ENCODE peak calls at places on chromosome 13, in seven cellular contexts. B is MM.1S, D is Panc1, U is brain microvascular endothelial cell, W is psoas muscle, Z is heart right ventricle, H is colonic mucosa. V is an unnamed sample.

GRCh38 chr13:20258208-20258962 is 26.3 kb upstream of the GJB6 start:
- DNase-seq in U (no peak), Z (no peak), D (no peak), H (no peak), W (no peak), B (no peak), V (no peak)

GRCh38 chr13:113815151-113816058 is 48.5 kb downstream of the GAS6 start:
- DNase-seq in W (no peak), H (no peak), B (no peak), Z (no peak), U (no peak), D (no peak), V (peak)

GRCh38 chr13:51843529-51843928 is 1.4 kb downstream of the TMEM272 start:
- DNase-seq in D (no peak), W (no peak), B (no peak), H (no peak), U (no peak), Z (no peak), V (no peak)

GRCh38 chr13:75299913-75300862 is 181.8 kb downstream of the TBC1D4 start:
- DNase-seq in U (peak), B (peak), D (no peak), W (no peak), Z (no peak), H (no peak), V (peak)

GRCh38 chr13:112770504-112770903 is 80.7 kb downstream of the ATP11A start:
- DNase-seq in Z (no peak), B (no peak), U (no peak), W (no peak), D (no peak), H (no peak), V (no peak)

GRCh38 chr13:95256086-95256485 is 45.2 kb downstream of the ABCC4 start:
- DNase-seq in U (peak), H (no peak), W (no peak), B (no peak), Z (no peak), D (peak), V (no peak)

GRCh38 chr13:47337781-47338507 is 441.1 kb upstream of the HTR2A start:
- DNase-seq in Z (no peak), H (no peak), W (no peak), U (peak), D (no peak), B (no peak), V (no peak)

GRCh38 chr13:91017031-91017668 is 330.3 kb upstream of the MIR17HG start:
- DNase-seq in H (peak), Z (no peak), B (peak), D (peak), U (peak), W (no peak), V (no peak)

GRCh38 chr13:51781246-51782022 is 22.5 kb downstream of the DHRS12 start:
- DNase-seq in H (no peak), Z (no peak), U (no peak), B (no peak), D (no peak), W (peak), V (no peak)

GRCh38 chr13:75319244-75319643 is 162.7 kb downstream of the TBC1D4 start:
- DNase-seq in Z (no peak), H (no peak), W (no peak), U (peak), B (no peak), D (no peak), V (no peak)

GRCh38 chr13:113195360-113195759 is 13.1 kb downstream of the PCID2 start:
- DNase-seq in H (no peak), W (no peak), U (no peak), Z (no peak), B (no peak), D (no peak), V (no peak)

GRCh38 chr13:33441015-33441414 is 155.5 kb upstream of the STARD13 start:
- DNase-seq in D (no peak), U (no peak), H (peak), W (no peak), B (no peak), Z (no peak), V (no peak)

GRCh38 chr13:36919206-36919832 is 719 bp downstream of the SMAD9 start:
- DNase-seq in W (no peak), B (no peak), H (peak), Z (peak), U (no peak), D (no peak), V (no peak)

GRCh38 chr13:112767506-112768471 is 78.0 kb downstream of the ATP11A start:
- DNase-seq in Z (peak), B (no peak), W (no peak), D (no peak), H (no peak), U (no peak), V (peak)

GRCh38 chr13:104385409-104385808 is 1319.2 kb upstream of the SLC10A2 start:
- DNase-seq in B (no peak), U (peak), H (no peak), W (no peak), Z (no peak), D (no peak), V (no peak)

GRCh38 chr13:113562085-113562749 is 22.3 kb upstream of the TFDP1 start:
- DNase-seq in D (no peak), Z (peak), B (peak), W (peak), H (peak), U (peak), V (no peak)

GRCh38 chr13:66660013-66660804 is 569.9 kb downstream of the PCDH9 start:
- DNase-seq in Z (no peak), D (peak), B (no peak), H (no peak), U (peak), W (no peak), V (no peak)

GRCh38 chr13:99566125-99567083 is 65.1 kb downstream of the TM9SF2 start:
- DNase-seq in D (no peak), U (no peak), B (no peak), Z (no peak), H (no peak), W (no peak), V (no peak)

GRCh38 chr13:100602472-100603142 is 14.0 kb upstream of the GGACT start:
- DNase-seq in B (no peak), W (no peak), U (no peak), Z (no peak), D (no peak), H (no peak), V (no peak)

GRCh38 chr13:80132741-80133601 is 208.0 kb downstream of the SPRY2 start:
- DNase-seq in U (peak), H (peak), D (no peak), W (peak), Z (peak), B (no peak), V (no peak)

GRCh38 chr13:40639226-40639681 is 27.2 kb downstream of the FOXO1 start:
- DNase-seq in D (no peak), H (no peak), B (no peak), W (no peak), U (peak), Z (no peak), V (no peak)

GRCh38 chr13:41709511-41709910 is 251.4 kb downstream of the VWA8 start:
- DNase-seq in D (no peak), B (no peak), H (no peak), W (no peak), Z (no peak), U (no peak), V (no peak)

GRCh38 chr13:44389003-44389666 is 15.5 kb downstream of the SERP2 start:
- DNase-seq in H (no peak), U (no peak), Z (no peak), D (no peak), B (no peak), W (no peak), V (no peak)

GRCh38 chr13:28707629-28708427 is 10.9 kb downstream of the SLC46A3 start:
- DNase-seq in B (peak), W (no peak), U (peak), Z (no peak), D (no peak), H (no peak), V (peak)

GRCh38 chr13:114012141-114012540 is 38.3 kb upstream of the C13orf46 start:
- DNase-seq in H (no peak), W (no peak), Z (no peak), B (no peak), U (no peak), D (no peak), V (no peak)

GRCh38 chr13:87677334-87678234 is 6.4 kb downstream of the SLITRK5 start:
- DNase-seq in H (no peak), U (no peak), B (peak), D (no peak), Z (no peak), W (no peak), V (no peak)

GRCh38 chr13:90690458-90691063 is 656.9 kb upstream of the MIR17HG start:
- DNase-seq in U (peak), B (no peak), W (no peak), D (no peak), H (no peak), Z (no peak), V (no peak)

GRCh38 chr13:47250141-47250540 is 353.3 kb upstream of the HTR2A start:
- DNase-seq in D (no peak), U (peak), B (no peak), W (no peak), H (no peak), Z (no peak), V (no peak)

GRCh38 chr13:60838581-60838980 is 441.6 kb downstream of the TDRD3 start:
- DNase-seq in B (no peak), U (no peak), W (no peak), H (no peak), Z (no peak), D (no peak), V (no peak)

GRCh38 chr13:111039735-111040134 is 75.4 kb upstream of the ARHGEF7 start:
- DNase-seq in Z (no peak), H (no peak), U (no peak), D (no peak), B (no peak), W (no peak), V (no peak)

GRCh38 chr13:114259374-114259773 is 22.0 kb upstream of the UPF3A start:
- DNase-seq in D (no peak), H (no peak), W (no peak), U (no peak), B (peak), Z (no peak), V (no peak)

GRCh38 chr13:56886398-56886797 is 254.3 kb upstream of the PRR20A start:
- DNase-seq in D (no peak), B (no peak), W (no peak), U (no peak), Z (no peak), H (no peak), V (no peak)

GRCh38 chr13:33514362-33514761 is 228.8 kb upstream of the STARD13 start:
- DNase-seq in U (no peak), Z (no peak), B (no peak), D (no peak), W (no peak), H (no peak), V (no peak)

GRCh38 chr13:31638577-31638976 is 100.7 kb upstream of the RXFP2 start:
- DNase-seq in D (no peak), U (peak), Z (no peak), W (no peak), B (no peak), H (no peak), V (no peak)

GRCh38 chr13:40197936-40198335 is 468.5 kb downstream of the FOXO1 start:
- DNase-seq in B (no peak), D (no peak), W (no peak), H (no peak), Z (no peak), U (no peak), V (no peak)

GRCh38 chr13:80585531-80585930 is 244.6 kb upstream of the SPRY2 start:
- DNase-seq in H (no peak), W (no peak), Z (no peak), D (no peak), B (no peak), U (no peak), V (no peak)

GRCh38 chr13:29996316-29996715 is 145.9 kb upstream of the UBL3 start:
- DNase-seq in B (no peak), H (no peak), Z (no peak), D (no peak), U (no peak), W (no peak), V (no peak)

GRCh38 chr13:30002577-30002976 is 152.2 kb upstream of the UBL3 start:
- DNase-seq in D (no peak), B (no peak), Z (no peak), W (no peak), H (no peak), U (peak), V (no peak)

GRCh38 chr13:29999492-30000372 is 149.3 kb upstream of the UBL3 start:
- DNase-seq in D (no peak), Z (no peak), U (no peak), B (no peak), H (peak), W (no peak), V (no peak)

GRCh38 chr13:30004204-30004603 is 153.8 kb upstream of the UBL3 start:
- DNase-seq in D (no peak), U (no peak), W (no peak), Z (no peak), B (no peak), H (no peak), V (no peak)

GRCh38 chr13:30000373-30000770 is 150.0 kb upstream of the UBL3 start:
- DNase-seq in D (no peak), B (no peak), H (peak), W (no peak), Z (no peak), U (no peak), V (no peak)
- TF ChIP-seq CTCF in D (no peak), B (no peak), H (no peak), W (no peak), Z (no peak), U (no peak), V (no peak)

DNA sequence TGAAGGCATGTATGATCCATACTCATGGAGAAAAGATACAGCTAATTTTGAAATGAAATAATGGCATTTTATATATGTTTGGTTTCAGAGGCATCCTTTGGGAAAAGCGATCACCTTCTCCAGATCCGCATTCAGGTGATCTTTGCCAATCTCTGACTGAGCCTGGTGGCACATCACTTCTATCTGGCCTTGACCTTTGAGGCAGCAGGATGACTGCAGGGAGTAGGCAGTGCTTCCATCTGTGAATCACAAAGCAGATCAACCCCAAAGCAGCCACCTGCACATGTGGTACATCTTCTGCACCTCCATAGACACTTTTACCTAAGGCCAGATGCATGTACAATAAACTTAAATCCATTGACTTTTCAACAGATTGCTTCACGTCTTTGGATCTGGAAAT is 53.4 kb downstream of the SPATA13 start:
- DNase-seq in H (no peak), W (no peak), D (no peak), U (no peak), Z (no peak), B (no peak), V (no peak)
- H3K4me3 ChIP-seq in H (no peak), W (no peak), D (no peak), U (no peak), Z (no peak), B (no peak), V (no peak)

GRCh38 chr13:49652691-49653305 is 24.5 kb downstream of the ARL11 start:
- DNase-seq in D (no peak), H (peak), W (peak), B (no peak), U (no peak), Z (no peak), V (no peak)

GRCh38 chr13:49646688-49647087 is 18.4 kb downstream of the ARL11 start:
- DNase-seq in W (no peak), Z (no peak), U (no peak), D (no peak), B (no peak), H (no peak), V (no peak)

GRCh38 chr13:49651775-49652690 is 23.7 kb downstream of the ARL11 start:
- DNase-seq in D (no peak), U (no peak), Z (no peak), W (peak), B (no peak), H (no peak), V (no peak)

GRCh38 chr13:49649963-49650312 is 21.6 kb downstream of the ARL11 start:
- DNase-seq in W (peak), B (no peak), U (no peak), H (no peak), Z (no peak), D (no peak), V (no peak)

DNA sequence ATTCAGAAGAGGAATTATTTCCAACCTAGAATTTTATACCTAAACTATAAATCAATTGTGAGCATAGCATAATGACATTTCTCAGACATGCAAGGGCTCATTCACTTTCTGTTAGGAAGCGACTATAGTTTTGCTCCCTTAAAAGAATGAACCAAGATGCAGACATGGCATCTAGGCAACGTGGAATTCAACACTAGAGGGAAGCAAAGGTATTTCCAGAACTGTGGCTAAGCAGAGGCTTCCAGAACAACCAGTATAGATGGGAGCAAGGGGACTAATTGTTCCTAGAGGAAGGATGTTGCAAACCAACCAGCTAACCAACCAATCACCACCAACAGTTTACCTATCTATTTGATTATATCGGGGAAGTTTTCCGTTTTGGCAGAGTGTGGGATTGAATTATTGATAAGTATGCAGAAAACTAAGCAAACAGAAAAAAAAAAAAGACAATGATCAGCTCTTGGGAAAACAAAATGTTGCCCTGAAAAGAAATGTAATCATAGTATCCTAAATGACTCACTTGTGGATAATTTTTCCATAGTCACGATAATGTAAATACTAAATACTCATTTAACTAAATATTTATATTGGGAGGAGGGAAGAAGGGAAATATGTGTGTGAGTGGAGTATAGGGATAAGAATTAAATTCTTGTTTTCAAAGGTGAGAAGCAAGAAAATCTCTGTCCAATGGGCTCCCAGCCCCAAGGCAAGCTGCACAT is 21.1 kb downstream of the ARL11 start:
- DNase-seq in Z (no peak), H (no peak), W (no peak), U (peak), B (no peak), D (no peak), V (no peak)
- TF ChIP-seq CTCF in Z (no peak), H (no peak), W (peak), U (peak), B (no peak), D (peak), V (no peak)

GRCh38 chr13:26760835-26761582 is 423 bp upstream of the GPR12 start:
- DNase-seq in U (no peak), W (no peak), D (no peak), Z (no peak), B (no peak), H (no peak), V (no peak)
- H3K4me3 ChIP-seq in U (no peak), W (peak), D (peak), Z (no peak), B (peak), H (no peak), V (no peak)